ENCODE peak calls at places on chromosome 18, in eight cellular contexts. I, D, C, S, H, U, Y and O are unnamed samples. For H3K27me3, the result is how much of the 10 kb centered on the place peaks cover.

GRCh38 chr18:53795061-53795460 is 429.4 kb downstream of the MBD2 start:
- DNase-seq in I (no peak), D (no peak), C (no peak), S (no peak), H (no peak), U (no peak), Y (no peak), O (no peak)

GRCh38 chr18:10444314-10445006 is 10.0 kb upstream of the APCDD1 start:
- DNase-seq in I (no peak), D (no peak), C (no peak), S (no peak), H (no peak), U (no peak), Y (no peak), O (no peak)

GRCh38 chr18:52426462-52426861 is 86.5 kb downstream of the DCC start:
- DNase-seq in I (no peak), D (no peak), C (no peak), S (no peak), H (no peak), U (no peak), Y (no peak), O (no peak)

GRCh38 chr18:25998461-25998860 is 92.0 kb downstream of the SS18 start:
- DNase-seq in I (no peak), D (no peak), C (no peak), S (no peak), H (no peak), U (no peak), Y (no peak), O (no peak)

GRCh38 chr18:49055787-49056186 is 105.0 kb upstream of the SMAD7 start:
- DNase-seq in I (no peak), D (peak), C (no peak), S (peak), H (no peak), U (no peak), Y (peak), O (no peak)

GRCh38 chr18:11002277-11002676 is 147.1 kb downstream of the PIEZO2 start:
- DNase-seq in I (no peak), D (no peak), C (no peak), S (no peak), H (no peak), U (no peak), Y (no peak), O (no peak)

GRCh38 chr18:37364237-37364636 is 201.4 kb downstream of the CELF4 start:
- DNase-seq in I (no peak), D (no peak), C (peak), S (no peak), H (peak), U (no peak), Y (peak), O (peak)

GRCh38 chr18:40055262-40055661 is 1899.8 kb upstream of the PIK3C3 start:
- DNase-seq in I (no peak), D (no peak), C (no peak), S (no peak), H (no peak), U (no peak), Y (no peak), O (no peak)

GRCh38 chr18:8869696-8870095 is 164.3 kb downstream of the MTCL1 start:
- DNase-seq in I (no peak), D (no peak), C (no peak), S (no peak), H (no peak), U (no peak), Y (no peak), O (no peak)

GRCh38 chr18:6557470-6558245 is 142.9 kb upstream of the L3MBTL4 start:
- DNase-seq in I (no peak), D (no peak), C (no peak), S (no peak), H (no peak), U (no peak), Y (no peak), O (no peak)

GRCh38 chr18:5894613-5895299 is 566 bp downstream of the TMEM200C start:
- DNase-seq in I (no peak), D (peak), C (no peak), S (no peak), H (peak), U (no peak), Y (peak), O (no peak)

GRCh38 chr18:14124689-14125088 is 7.5 kb downstream of the ZNF519 start:
- DNase-seq in I (no peak), D (no peak), C (no peak), S (no peak), H (no peak), U (no peak), Y (no peak), O (no peak)

GRCh38 chr18:27823053-27823452 is 353.9 kb downstream of the CDH2 start:
- DNase-seq in I (no peak), D (no peak), C (no peak), S (no peak), H (no peak), U (no peak), Y (no peak), O (no peak)

GRCh38 chr18:63431180-63431579 is 8.9 kb upstream of the VPS4B start:
- DNase-seq in I (no peak), D (no peak), C (no peak), S (no peak), H (no peak), U (no peak), Y (no peak), O (no peak)

GRCh38 chr18:40019797-40020392 is 1935.1 kb upstream of the PIK3C3 start:
- DNase-seq in I (no peak), D (no peak), C (no peak), S (no peak), H (peak), U (no peak), Y (no peak), O (no peak)

GRCh38 chr18:2173464-2173863 is 397.8 kb downstream of the METTL4 start:
- DNase-seq in I (no peak), D (no peak), C (no peak), S (no peak), H (peak), U (no peak), Y (no peak), O (no peak)

GRCh38 chr18:7601249-7601620 is 34.1 kb downstream of the PTPRM start:
- DNase-seq in I (no peak), D (no peak), C (no peak), S (no peak), H (no peak), U (no peak), Y (no peak), O (no peak)

GRCh38 chr18:41906528-41907256 is 48.3 kb upstream of the PIK3C3 start:
- DNase-seq in I (no peak), D (peak), C (no peak), S (peak), H (peak), U (no peak), Y (no peak), O (no peak)

GRCh38 chr18:53864758-53865157 is 359.7 kb downstream of the MBD2 start:
- DNase-seq in I (no peak), D (no peak), C (no peak), S (no peak), H (peak), U (no peak), Y (no peak), O (no peak)

GRCh38 chr18:77096936-77097886 is 35.4 kb downstream of the MBP start:
- DNase-seq in I (no peak), D (no peak), C (no peak), S (no peak), H (no peak), U (no peak), Y (no peak), O (peak)

GRCh38 chr18:9987355-9987754 is 73.5 kb downstream of the VAPA start:
- DNase-seq in I (no peak), D (no peak), C (no peak), S (no peak), H (no peak), U (no peak), Y (no peak), O (no peak)

GRCh38 chr18:48605408-48605845 is 66.6 kb downstream of the CTIF start:
- DNase-seq in I (no peak), D (no peak), C (no peak), S (peak), H (peak), U (no peak), Y (no peak), O (no peak)

GRCh38 chr18:29154758-29155725 is 978.1 kb upstream of the CDH2 start:
- DNase-seq in I (peak), D (no peak), C (no peak), S (no peak), H (no peak), U (no peak), Y (no peak), O (no peak)

GRCh38 chr18:77470836-77471413 is 221.3 kb downstream of the GALR1 start:
- DNase-seq in I (no peak), D (no peak), C (no peak), S (no peak), H (no peak), U (no peak), Y (no peak), O (no peak)

GRCh38 chr18:68623342-68623741 is 91.6 kb downstream of the TMX3 start:
- DNase-seq in I (no peak), D (no peak), C (no peak), S (peak), H (peak), U (no peak), Y (no peak), O (peak)

GRCh38 chr18:8803063-8803795 is 97.9 kb downstream of the MTCL1 start:
- DNase-seq in I (no peak), D (no peak), C (no peak), S (no peak), H (no peak), U (no peak), Y (no peak), O (no peak)

GRCh38 chr18:63440219-63440618 is 17.9 kb upstream of the VPS4B start:
- DNase-seq in I (no peak), D (no peak), C (no peak), S (no peak), H (no peak), U (no peak), Y (peak), O (no peak)

GRCh38 chr18:71020342-71021096 is 731.7 kb downstream of the SOCS6 start:
- DNase-seq in I (no peak), D (no peak), C (no peak), S (no peak), H (no peak), U (no peak), Y (no peak), O (no peak)

GRCh38 chr18:3547891-3548615 is 98.1 kb downstream of the TGIF1 start:
- DNase-seq in I (no peak), D (no peak), C (no peak), S (no peak), H (no peak), U (no peak), Y (no peak), O (no peak)

GRCh38 chr18:9475643-9476580 is 599 bp downstream of the RALBP1 start:
- DNase-seq in I (peak), D (no peak), C (no peak), S (peak), H (peak), U (no peak), Y (no peak), O (no peak)

GRCh38 chr18:55250729-55251128 is 291.5 kb upstream of the CCDC68 start:
- DNase-seq in I (no peak), D (no peak), C (no peak), S (peak), H (no peak), U (no peak), Y (no peak), O (no peak)

GRCh38 chr18:79586436-79587297 is 92.9 kb upstream of the CTDP1 start:
- DNase-seq in I (peak), D (no peak), C (peak), S (no peak), H (no peak), U (no peak), Y (peak), O (no peak)

GRCh38 chr18:22872894-22873537 is 60.1 kb upstream of the RBBP8 start:
- DNase-seq in I (no peak), D (no peak), C (no peak), S (no peak), H (no peak), U (no peak), Y (no peak), O (no peak)

GRCh38 chr18:74456409-74457042 is 582 bp downstream of the DIPK1C start:
- DNase-seq in I (no peak), D (no peak), C (no peak), S (no peak), H (peak), U (no peak), Y (no peak), O (no peak)

GRCh38 chr18:24627644-24628315 is 167.3 kb downstream of the HRH4 start:
- DNase-seq in I (no peak), D (no peak), C (no peak), S (no peak), H (no peak), U (no peak), Y (no peak), O (no peak)

DNA sequence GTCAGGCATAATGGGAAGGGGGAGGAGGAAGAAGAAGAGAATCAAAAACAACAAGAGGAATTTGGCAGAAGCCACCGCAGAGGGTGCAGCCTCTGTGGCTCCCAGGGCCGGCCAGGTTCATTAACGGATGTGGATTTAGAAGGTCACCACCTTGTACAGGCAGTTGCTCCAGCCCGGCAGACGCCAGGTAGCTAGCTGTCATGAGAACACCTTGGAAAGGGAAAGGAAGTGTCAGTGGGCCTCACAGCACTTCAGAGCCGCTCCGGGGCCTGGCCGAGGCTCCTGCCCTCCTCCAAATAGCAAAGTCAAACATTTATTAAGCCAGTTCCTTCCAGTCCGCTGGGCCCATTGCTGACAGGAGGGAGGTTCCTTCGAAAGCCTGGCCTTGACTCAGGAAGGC is 7.5 kb downstream of the BOD1L2 start:
- DNase-seq in I (no peak), D (no peak), C (no peak), S (no peak), H (no peak), U (no peak), Y (no peak), O (no peak)
- H3K27me3 ChIP-seq in I (under half), D (under half), C (under half), S (under half), H (under half), U (under half), Y (under half), O (under half)

DNA sequence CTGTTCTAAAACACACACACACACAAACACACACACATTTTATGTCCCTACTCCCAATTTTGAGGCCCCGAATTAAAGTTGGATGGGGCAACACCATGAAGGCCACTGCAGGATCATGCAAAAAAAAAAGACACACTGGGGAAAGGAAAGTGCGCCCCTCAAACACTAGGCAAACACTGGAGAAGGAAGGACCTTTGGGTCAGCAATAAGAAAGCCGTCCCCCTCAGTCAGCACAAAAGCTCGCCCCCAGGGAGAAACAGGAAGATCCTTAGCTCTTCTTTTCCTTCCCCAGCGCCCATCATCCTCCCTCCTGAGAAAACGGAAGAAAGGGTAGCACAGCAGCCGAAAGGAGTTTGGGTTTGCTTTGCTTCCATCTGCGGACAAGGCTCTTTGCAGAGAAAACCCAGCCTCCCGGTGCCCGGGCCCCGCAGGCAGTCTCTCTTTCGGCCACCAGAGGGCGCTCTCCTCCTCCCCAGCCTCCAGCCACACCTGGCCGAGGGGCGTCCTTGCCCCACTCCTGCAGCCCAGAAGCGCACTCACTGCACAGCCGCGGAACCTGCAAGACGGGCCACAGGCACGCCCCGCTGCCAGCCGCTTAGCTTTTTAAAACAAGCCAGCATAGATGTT is 248.5 kb downstream of the CDH20 start:
- DNase-seq in I (peak), D (peak), C (peak), S (peak), H (peak), U (no peak), Y (peak), O (peak)
- H3K4me3 ChIP-seq in I (no peak), D (no peak), C (peak), S (no peak), H (peak), U (peak), Y (peak), O (peak)

GRCh38 chr18:62398291-62398690 is 73.2 kb downstream of the TNFRSF11A start:
- DNase-seq in I (no peak), D (no peak), C (no peak), S (no peak), H (no peak), U (no peak), Y (no peak), O (no peak)

GRCh38 chr18:62400916-62401315 is 75.8 kb downstream of the TNFRSF11A start:
- DNase-seq in I (no peak), D (no peak), C (no peak), S (no peak), H (no peak), U (no peak), Y (no peak), O (no peak)

GRCh38 chr18:62399306-62399705 is 74.2 kb downstream of the TNFRSF11A start:
- DNase-seq in I (no peak), D (no peak), C (no peak), S (no peak), H (no peak), U (no peak), Y (no peak), O (no peak)

GRCh38 chr18:62402342-62402948 is 77.3 kb downstream of the TNFRSF11A start:
- DNase-seq in I (no peak), D (no peak), C (no peak), S (no peak), H (no peak), U (no peak), Y (no peak), O (no peak)

GRCh38 chr18:62399781-62400308 is 74.7 kb downstream of the TNFRSF11A start:
- DNase-seq in I (no peak), D (no peak), C (no peak), S (no peak), H (peak), U (no peak), Y (no peak), O (no peak)
- TF ChIP-seq CTCF in I (peak), D (peak), C (no peak), S (peak), H (peak), U (no peak), Y (no peak), O (no peak)

GRCh38 chr18:75625966-75626365 is 198.5 kb upstream of the SMIM21 start:
- DNase-seq in I (no peak), D (no peak), C (no peak), S (no peak), H (no peak), U (no peak), Y (no peak), O (no peak)
- H3K27me3 ChIP-seq in I (under half), D (under half), C (under half), S (under half), H (under half), U (under half), Y (under half), O (under half)